ENCODE peak calls at places on chromosomes 12 and 14, in five cellular contexts. K is WTC11, Z is K562, S is HepG2, U is GM12878. D is an unnamed sample.

GRCh38 chr12:101713059-101713682 is 15.7 kb downstream of the CHPT1 start:
- DNase-seq in K (no peak), Z (no peak), S (peak; percentile 85), U (no peak), D (no peak)

GRCh38 chr14:52443506-52443905 is 108.8 kb downstream of the TXNDC16 start:
- DNase-seq in K (no peak), Z (no peak), S (no peak), U (no peak), D (no peak)

GRCh38 chr14:101559624-101560533 is 1.4 kb upstream of the DIO3 start:
- DNase-seq in K (peak; percentile 60), Z (no peak), S (no peak), U (no peak), D (no peak)

GRCh38 chr12:88223519-88223918 is 81.4 kb downstream of the TMTC3 start:
- DNase-seq in K (no peak), Z (no peak), S (no peak), U (no peak), D (no peak)

GRCh38 chr12:94621662-94622359 is 28.5 kb downstream of the TMCC3 start:
- DNase-seq in K (no peak), Z (no peak), S (no peak), U (peak; percentile 87), D (no peak)

GRCh38 chr12:68490476-68490875 is 120.2 kb upstream of the RAP1B start:
- DNase-seq in K (no peak), Z (no peak), S (no peak), U (no peak), D (no peak)

GRCh38 chr12:62192486-62193250 is 67.5 kb upstream of the USP15 start:
- DNase-seq in K (peak; percentile 62), Z (peak; percentile 52), S (peak; percentile 71), U (peak; percentile 20), D (peak; percentile 78)

GRCh38 chr12:109905301-109905700 is 5.2 kb downstream of the TCHP start:
- DNase-seq in K (no peak), Z (no peak), S (no peak), U (no peak), D (no peak)

GRCh38 chr14:73124180-73124894 is 12.0 kb upstream of the PSEN1 start:
- DNase-seq in K (no peak), Z (no peak), S (no peak), U (no peak), D (no peak)

GRCh38 chr12:67517181-67517887 is 131.2 kb upstream of the DYRK2 start:
- DNase-seq in K (no peak), Z (no peak), S (no peak), U (no peak), D (peak; percentile 10)

GRCh38 chr12:118136559-118137003 is 657 bp downstream of the PEBP1 start:
- DNase-seq in K (peak; percentile 34), Z (no peak), S (peak; percentile 52), U (no peak), D (peak; percentile 25)

GRCh38 chr12:92908108-92908507 is 21.0 kb downstream of the EEA1 start:
- DNase-seq in K (no peak), Z (no peak), S (no peak), U (no peak), D (no peak)

GRCh38 chr12:111440152-111440551 is 34.4 kb downstream of the SH2B3 start:
- DNase-seq in K (no peak), Z (no peak), S (no peak), U (no peak), D (no peak)

GRCh38 chr12:4045433-4045760 is 172.2 kb upstream of the PARP11 start:
- DNase-seq in K (no peak), Z (no peak), S (no peak), U (no peak), D (no peak)

GRCh38 chr12:28998662-28999120 is 150.4 kb upstream of the FAR2 start:
- DNase-seq in K (no peak), Z (no peak), S (peak; percentile 3), U (no peak), D (peak; percentile 17)

GRCh38 chr12:116677202-116677651 is 60.6 kb downstream of the SPRING1 start:
- DNase-seq in K (no peak), Z (no peak), S (no peak), U (peak; percentile 45), D (no peak)

GRCh38 chr12:40263616-40264409 is 39.0 kb downstream of the LRRK2 start:
- DNase-seq in K (no peak), Z (no peak), S (no peak), U (no peak), D (no peak)

GRCh38 chr12:120265203-120265482 is 387 bp downstream of the PXN start:
- DNase-seq in K (no peak), Z (no peak), S (no peak), U (no peak), D (no peak)

GRCh38 chr12:31339831-31340622 is 14.1 kb upstream of the SINHCAF start:
- DNase-seq in K (peak; percentile 51), Z (no peak), S (no peak), U (no peak), D (no peak)

GRCh38 chr12:26177303-26177702 is 18.1 kb upstream of the SSPN start:
- DNase-seq in K (no peak), Z (no peak), S (no peak), U (no peak), D (no peak)

GRCh38 chr14:74290415-74290814 is 12.3 kb downstream of the ABCD4 start:
- DNase-seq in K (peak; percentile 33), Z (peak; percentile 61), S (no peak), U (no peak), D (peak; percentile 39)

GRCh38 chr12:24664151-24664550 is 284.8 kb downstream of the BCAT1 start:
- DNase-seq in K (no peak), Z (no peak), S (no peak), U (no peak), D (no peak)

GRCh38 chr12:25653487-25654175 is 100.5 kb upstream of the LMNTD1 start:
- DNase-seq in K (no peak), Z (no peak), S (no peak), U (no peak), D (no peak)

GRCh38 chr14:36517242-36518030 is 2.6 kb downstream of the NKX2-1 start:
- DNase-seq in K (peak; percentile 39), Z (no peak), S (no peak), U (no peak), D (no peak)

GRCh38 chr12:4280351-4281163 is 7.0 kb downstream of the CCND2 start:
- DNase-seq in K (no peak), Z (peak; percentile 29), S (no peak), U (no peak), D (no peak)

GRCh38 chr12:33596814-33597213 is 157.2 kb upstream of the SYT10 start:
- DNase-seq in K (no peak), Z (no peak), S (no peak), U (no peak), D (no peak)

GRCh38 chr12:107344035-107344808 is 250.9 kb upstream of the CRY1 start:
- DNase-seq in K (no peak), Z (no peak), S (peak; percentile 63), U (no peak), D (peak; percentile 95)

GRCh38 chr14:102145395-102145794 is 5.7 kb downstream of the WDR20 start:
- DNase-seq in K (no peak), Z (no peak), S (no peak), U (no peak), D (no peak)

GRCh38 chr14:42322486-42323284 is 716.0 kb downstream of the LRFN5 start:
- DNase-seq in K (no peak), Z (no peak), S (no peak), U (peak; percentile 8), D (no peak)

GRCh38 chr14:101017806-101018560 is 114.5 kb upstream of the RTL1 start:
- DNase-seq in K (no peak), Z (no peak), S (no peak), U (no peak), D (no peak)

GRCh38 chr12:78392918-78393317 is 471.7 kb upstream of the SYT1 start:
- DNase-seq in K (no peak), Z (no peak), S (no peak), U (no peak), D (peak; percentile 32)

GRCh38 chr14:100375963-100376735 is 53.0 kb downstream of the SLC25A47 start:
- DNase-seq in K (peak; percentile 94), Z (peak; percentile 84), S (peak; percentile 88), U (peak; percentile 74), D (peak; percentile 96)

DNA sequence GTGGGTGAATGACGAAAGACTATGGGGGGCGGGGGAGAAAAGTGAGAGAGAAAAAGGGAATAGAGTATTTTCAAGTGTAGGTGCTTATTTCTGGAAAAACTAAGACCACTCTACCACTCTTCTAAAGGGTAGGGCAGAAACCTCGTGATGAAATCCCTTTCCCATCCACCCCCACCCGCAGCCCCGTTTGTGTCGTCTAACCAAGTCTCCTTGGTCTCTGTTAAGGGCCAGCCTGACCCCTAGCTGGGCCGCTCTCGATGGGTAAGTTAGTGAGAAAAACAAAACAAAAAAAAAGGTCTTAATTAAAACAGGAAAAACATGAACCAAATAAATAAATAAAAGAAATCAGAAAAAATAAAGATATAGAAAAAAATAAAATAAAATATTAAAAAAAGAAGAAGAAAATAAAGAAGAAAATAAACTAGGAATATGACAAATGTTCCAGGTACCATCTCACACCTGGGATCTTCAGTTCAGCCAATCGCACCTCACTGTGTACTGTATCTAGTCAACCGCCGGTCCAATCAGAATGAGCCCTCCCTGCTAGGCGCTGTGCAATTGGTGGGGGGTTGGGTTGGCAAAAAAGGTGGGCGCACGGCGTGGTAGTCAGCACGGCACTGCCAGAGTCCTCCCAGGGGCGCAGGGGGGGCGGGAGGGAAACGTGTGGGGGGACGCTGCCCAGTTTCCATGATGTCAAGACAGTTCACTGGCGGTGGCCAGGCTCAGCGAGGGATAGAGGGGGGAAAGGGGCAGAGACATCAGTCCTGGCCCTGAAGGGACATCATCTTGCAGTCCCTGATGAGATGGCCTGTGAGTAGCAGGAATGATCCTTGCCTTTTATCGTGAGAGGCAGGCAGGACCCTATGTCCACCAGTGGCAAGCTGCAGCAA is 9.8 kb upstream of the CDH24 start:
- DNase-seq in K (no peak), Z (no peak), S (no peak), U (no peak), D (no peak)
- TF ChIP-seq ESRRA in K (no peak), Z (no peak), S (no peak), U (no peak), D (no peak)

GRCh38 chr14:103476065-103476464 is 46.6 kb downstream of the CKB start:
- DNase-seq in K (no peak), Z (no peak), S (no peak), U (no peak), D (no peak)
- TF ChIP-seq ESRRA in K (no peak), Z (no peak), S (no peak), U (no peak), D (no peak)

GRCh38 chr12:113854385-113855136 is 111.6 kb downstream of the RBM19 start:
- DNase-seq in K (no peak), Z (peak; percentile 52), S (no peak), U (no peak), D (no peak)
- TF ChIP-seq ESRRA in K (no peak), Z (no peak), S (no peak), U (no peak), D (no peak)

GRCh38 chr14:104864267-104865068 is 600 bp upstream of the CEP170B start:
- DNase-seq in K (peak; percentile 91), Z (peak; percentile 36), S (peak; percentile 85), U (no peak), D (peak; percentile 70)

GRCh38 chr14:104867371-104868059 is 2.4 kb downstream of the CEP170B start:
- DNase-seq in K (no peak), Z (no peak), S (no peak), U (no peak), D (no peak)

GRCh38 chr14:104866451-104867370 is 1.6 kb downstream of the CEP170B start:
- DNase-seq in K (no peak), Z (no peak), S (no peak), U (no peak), D (no peak)

GRCh38 chr14:104865069-104865630 is at the start of gene CEP170B:
- DNase-seq in K (peak; percentile 39), Z (peak; percentile 87), S (no peak), U (no peak), D (peak; percentile 60)

GRCh38 chr14:104865631-104866441 is 768 bp downstream of the CEP170B start:
- DNase-seq in K (peak; percentile 74), Z (peak; percentile 76), S (no peak), U (no peak), D (peak; percentile 41)
- TF ChIP-seq ESRRA in K (no peak), Z (no peak), S (no peak), U (no peak), D (no peak)

D was measured in A549.